ENCODE peak calls at places on chromosomes 1 and 21, in six cellular contexts. E is PC-9; A is stimulated activated CD4-positive, alpha-beta T cell treated with anti-CD3 and anti-CD28 coated beads, Interleukin-4, amount 100 ng/mL, for 24 hours; T is GM03348; J is endothelial cell; K is RWPE1. F is an unnamed sample.

GRCh38 chr1:147647796-147648633 is 22.3 kb downstream of the ACP6 start:
- DNase-seq in J (no peak), E (no peak), A (no peak), K (no peak), T (no peak), F (no peak)

GRCh38 chr1:214503553-214503952 is 47.8 kb downstream of the PTPN14 start:
- DNase-seq in K (no peak), E (peak), T (no peak), A (no peak), J (no peak), F (no peak)

GRCh38 chr1:174998569-174999215 is 1.1 kb upstream of the CACYBP start:
- DNase-seq in K (peak), A (peak), J (peak), T (no peak), E (peak), F (no peak)

GRCh38 chr21:38861989-38862683 is 56.4 kb downstream of the ETS2 start:
- DNase-seq in A (no peak), T (no peak), J (no peak), E (no peak), K (no peak), F (no peak)

GRCh38 chr21:44868707-44869106 is 4.8 kb downstream of the PTTG1IP start:
- DNase-seq in T (no peak), K (no peak), J (no peak), A (no peak), E (no peak), F (no peak)

GRCh38 chr1:40532844-40533424 is 1.5 kb downstream of the ZNF684 start:
- DNase-seq in A (peak), T (peak), E (peak), K (peak), J (peak), F (peak)

GRCh38 chr1:64955093-64956066 is 11.0 kb downstream of the JAK1 start:
- DNase-seq in E (no peak), K (no peak), T (no peak), A (no peak), J (no peak), F (no peak)

GRCh38 chr21:36156339-36156814 is 247 bp upstream of the DOP1B start:
- DNase-seq in J (peak), A (peak), T (peak), K (peak), E (peak), F (peak)

GRCh38 chr1:156407344-156407743 is 38.3 kb downstream of the RHBG start:
- DNase-seq in E (no peak), T (no peak), J (no peak), A (no peak), K (no peak), F (no peak)

GRCh38 chr1:22521692-22522091 is 41.6 kb upstream of the EPHA8 start:
- DNase-seq in J (no peak), A (no peak), K (no peak), T (no peak), E (no peak), F (no peak)

GRCh38 chr1:228174482-228175315 is 9.1 kb downstream of the IBA57 start:
- DNase-seq in K (peak), A (no peak), E (no peak), T (peak), J (no peak), F (no peak)

GRCh38 chr1:163295949-163296348 is 25.8 kb upstream of the NUF2 start:
- DNase-seq in E (no peak), T (no peak), J (no peak), A (no peak), K (no peak), F (no peak)

GRCh38 chr1:46203738-46204405 is 738 bp downstream of the LURAP1 start:
- DNase-seq in E (no peak), T (no peak), A (no peak), K (no peak), J (no peak), F (no peak)

GRCh38 chr1:160800142-160800541 is 4.2 kb downstream of the LY9 start:
- DNase-seq in E (no peak), T (no peak), K (no peak), J (no peak), A (peak), F (no peak)

GRCh38 chr21:44845418-44846200 is 27.7 kb upstream of the SUMO3 start:
- DNase-seq in A (peak), T (peak), E (peak), K (peak), J (peak), F (peak)

GRCh38 chr1:178527117-178527516 is 14.2 kb downstream of the TEX35 start:
- DNase-seq in K (no peak), J (no peak), T (no peak), E (no peak), A (no peak), F (no peak)

GRCh38 chr21:31893841-31894240 is 21.0 kb downstream of the HUNK start:
- DNase-seq in K (no peak), E (no peak), A (no peak), J (no peak), T (no peak), F (no peak)

GRCh38 chr1:225972344-225973152 is 26.6 kb downstream of the SDE2 start:
- DNase-seq in K (no peak), E (no peak), T (no peak), J (no peak), A (no peak), F (no peak)

GRCh38 chr1:152761609-152762213 is 3.9 kb downstream of the KPRP start:
- DNase-seq in T (no peak), J (no peak), K (no peak), A (no peak), E (no peak), F (no peak)

GRCh38 chr1:201628490-201628889 is 89.6 kb downstream of the NAV1 start:
- DNase-seq in A (no peak), E (no peak), T (no peak), K (no peak), J (no peak), F (no peak)

GRCh38 chr21:45959779-45960390 is 21.7 kb upstream of the COL6A1 start:
- DNase-seq in J (no peak), A (no peak), T (no peak), K (no peak), E (no peak), F (no peak)

GRCh38 chr1:226814751-226815496 is 55.5 kb upstream of the PSEN2 start:
- DNase-seq in T (peak), A (no peak), J (peak), K (peak), E (peak), F (peak)

GRCh38 chr1:22414244-22414751 is 37.4 kb upstream of the ZBTB40 start:
- DNase-seq in A (no peak), K (no peak), T (no peak), J (no peak), E (peak), F (peak)

GRCh38 chr1:67629370-67630075 is 55.5 kb upstream of the GADD45A start:
- DNase-seq in T (peak), J (no peak), K (no peak), A (no peak), E (no peak), F (no peak)

GRCh38 chr1:60010690-60011089 is 62.9 kb downstream of the C1orf87 start:
- DNase-seq in A (no peak), J (no peak), T (no peak), K (no peak), E (no peak), F (no peak)

GRCh38 chr21:38591138-38591537 is 92.9 kb upstream of the ERG start:
- DNase-seq in E (no peak), J (no peak), T (no peak), A (no peak), K (no peak), F (no peak)

GRCh38 chr1:236275061-236275460 is 6.7 kb downstream of the ERO1B start:
- DNase-seq in E (no peak), K (no peak), J (no peak), A (no peak), T (no peak), F (no peak)

GRCh38 chr1:67560580-67561285 is 124.3 kb upstream of the GADD45A start:
- DNase-seq in J (no peak), T (no peak), K (no peak), E (no peak), A (no peak), F (no peak)

GRCh38 chr1:226685196-226685820 is 53.8 kb downstream of the ITPKB start:
- DNase-seq in A (no peak), T (no peak), E (no peak), J (no peak), K (no peak), F (no peak)